ENCODE peak calls at places on chromosomes 4 and X, in six cellular contexts. D, M, L, U, P and G are unnamed samples.

GRCh38 chr4:150782311-150782710 is 200.4 kb downstream of the MAB21L2 start:
- DNase-seq in D (peak), M (no peak), L (no peak), U (peak), P (peak), G (peak)

GRCh38 chr4:6969826-6970800 is 60.5 kb downstream of the TBC1D14 start:
- DNase-seq in D (no peak), M (peak), L (no peak), U (no peak), P (no peak), G (no peak)

GRCh38 chr4:76803522-76803921 is 94.4 kb downstream of the SOWAHB start:
- DNase-seq in D (peak), M (no peak), L (no peak), U (peak), P (peak), G (peak)

GRCh38 chr4:128298852-128299251 is 11.2 kb upstream of the PGRMC2 start:
- DNase-seq in D (no peak), M (no peak), L (no peak), U (no peak), P (no peak), G (no peak)

GRCh38 chrX:110563276-110563675 is 204.6 kb downstream of the RTL9 start:
- DNase-seq in D (no peak), M (no peak), L (no peak), U (no peak), P (peak), G (no peak)

GRCh38 chrX:86237482-86237881 is 89.2 kb downstream of the DACH2 start:
- DNase-seq in D (no peak), M (no peak), L (peak), U (no peak), P (no peak), G (no peak)

GRCh38 chr4:169210516-169211108 is 60.1 kb downstream of the SH3RF1 start:
- DNase-seq in D (no peak), M (peak), L (no peak), U (no peak), P (no peak), G (no peak)

GRCh38 chr4:68736813-68737212 is 66.4 kb upstream of the UGT2B15 start:
- DNase-seq in D (no peak), M (no peak), L (no peak), U (no peak), P (no peak), G (no peak)

GRCh38 chr4:128459547-128459946 is 171.9 kb upstream of the PGRMC2 start:
- DNase-seq in D (no peak), M (no peak), L (no peak), U (no peak), P (no peak), G (no peak)

GRCh38 chr4:152665691-152666410 is 13.9 kb downstream of the TMEM154 start:
- DNase-seq in D (no peak), M (no peak), L (no peak), U (no peak), P (no peak), G (no peak)

GRCh38 chr4:165355900-165356300 is 22.9 kb upstream of the CPE start:
- DNase-seq in D (peak), M (peak), L (no peak), U (peak), P (no peak), G (peak)

GRCh38 chr4:148735432-148736155 is 293.4 kb upstream of the NR3C2 start:
- DNase-seq in D (no peak), M (no peak), L (no peak), U (no peak), P (no peak), G (no peak)

DNA sequence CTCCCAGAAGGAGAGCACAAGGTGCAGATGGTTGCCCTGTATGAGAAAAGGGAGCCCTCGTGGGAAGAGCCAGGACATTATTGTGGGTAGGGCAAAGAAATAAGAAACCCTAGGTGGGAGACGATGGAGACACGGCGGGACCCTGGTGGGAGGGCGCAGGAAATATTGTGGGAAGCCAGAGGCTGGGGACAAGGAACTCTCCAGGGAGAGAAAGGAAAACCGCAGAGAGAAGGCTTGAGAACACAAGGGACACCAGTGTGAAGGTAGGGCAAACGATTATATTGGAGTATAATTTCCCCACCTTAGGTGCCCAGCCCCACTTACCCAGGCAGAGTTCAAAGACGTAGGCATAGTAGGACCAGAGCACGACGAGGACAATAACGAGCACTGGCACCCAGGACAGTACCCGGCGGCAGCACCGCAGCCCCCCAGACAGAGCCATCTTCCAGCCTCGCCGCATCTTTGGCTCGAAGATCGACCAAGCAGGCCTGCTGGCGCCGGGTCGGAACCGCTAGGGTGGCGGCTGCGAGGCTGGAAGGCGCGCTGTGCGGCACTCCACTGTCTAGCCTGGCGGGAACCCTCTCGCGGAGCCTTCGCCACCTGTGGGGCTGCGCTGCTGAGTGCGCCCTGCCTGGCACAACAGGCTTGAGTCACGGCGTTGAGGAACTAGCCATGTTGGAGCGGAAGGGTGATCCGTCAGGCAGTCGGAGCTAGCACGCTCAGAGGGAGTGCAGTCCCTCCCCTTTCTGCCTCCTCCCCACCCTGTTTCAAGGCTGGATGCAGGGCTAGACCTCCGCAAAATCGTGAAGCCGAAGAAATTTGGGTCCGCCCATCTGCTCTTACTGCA is at the start of gene ZDHHC15:
- DNase-seq in D (peak), M (peak), L (peak), U (peak), P (peak), G (peak)
- TF ChIP-seq CTCF in D (no peak), M (no peak), L (no peak), U (no peak), P (no peak), G (no peak)

DNA sequence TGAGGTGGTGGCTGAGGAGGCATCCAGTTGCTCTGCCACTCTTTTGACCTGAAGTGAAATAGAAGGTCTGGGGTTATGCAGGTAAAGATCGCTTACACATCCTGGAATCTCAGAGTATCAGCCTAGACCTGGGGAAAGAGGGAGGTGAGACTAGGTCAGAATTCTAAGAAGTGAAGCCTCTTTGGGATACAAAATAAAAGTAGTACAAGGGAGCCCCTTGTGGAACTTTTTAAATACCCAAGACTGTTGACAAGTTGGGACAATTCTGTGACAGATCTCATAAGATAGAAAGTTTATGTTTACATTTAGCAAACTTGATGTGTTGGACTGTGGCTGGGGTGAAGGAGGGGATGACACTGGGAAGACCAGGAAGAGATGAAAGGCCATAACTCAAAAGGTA is 263.2 kb downstream of the SPRY1 start:
- DNase-seq in D (peak), M (no peak), L (no peak), U (no peak), P (no peak), G (peak)
- TF ChIP-seq CTCF in D (no peak), M (peak), L (peak), U (no peak), P (no peak), G (peak)

GRCh38 chr4:1196421-1197183 is 24.2 kb upstream of the SPON2 start:
- DNase-seq in D (no peak), M (no peak), L (peak), U (no peak), P (no peak), G (no peak)
- TF ChIP-seq CTCF in D (no peak), M (no peak), L (no peak), U (no peak), P (no peak), G (no peak)

GRCh38 chrX:122739770-122740169 is 444.3 kb upstream of the GRIA3 start:
- DNase-seq in D (no peak), M (no peak), L (no peak), U (no peak), P (no peak), G (no peak)
- TF ChIP-seq CTCF in D (no peak), M (peak), L (no peak), U (no peak), P (no peak), G (no peak)